ENCODE peak calls at places on chromosomes 6 and 20, in five cellular contexts. U is HAP-1, S is C1 segment of cervical spinal cord, G is dorsolateral prefrontal cortex, Y is breast epithelium. H is an unnamed sample.

GRCh38 chr20:58420798-58421496 is 31.9 kb downstream of the VAPB start:
- DNase-seq in S (no peak), G (no peak), Y (no peak), U (no peak), H (no peak)

GRCh38 chr6:157228421-157229218 is 94.7 kb downstream of the TMEM242 start:
- DNase-seq in S (no peak), U (peak), G (peak), Y (no peak), H (no peak)

GRCh38 chr20:17898548-17898994 is 70.0 kb downstream of the SNX5 start:
- DNase-seq in U (peak), G (no peak), S (peak), Y (peak), H (peak)

GRCh38 chr6:33610057-33610456 is 11.1 kb upstream of the ITPR3 start:
- DNase-seq in U (no peak), S (no peak), G (no peak), Y (no peak), H (no peak)

GRCh38 chr6:105560611-105561066 is 157.8 kb upstream of the PREP start:
- DNase-seq in S (no peak), G (no peak), U (no peak), Y (no peak), H (no peak)

GRCh38 chr6:14776307-14776706 is 469.6 kb upstream of the JARID2 start:
- DNase-seq in G (no peak), U (no peak), S (no peak), Y (no peak), H (no peak)

GRCh38 chr20:48823476-48823875 is 4.3 kb downstream of the PREX1 start:
- DNase-seq in Y (no peak), S (peak), U (no peak), G (no peak), H (no peak)

GRCh38 chr6:11096109-11096508 is 2.5 kb downstream of the SMIM13 start:
- DNase-seq in U (peak), G (no peak), Y (peak), S (no peak), H (no peak)